ENCODE peak calls at places on chromosomes 13 and 19, in six cellular contexts. M is cardiac muscle cell; N is D341Med; G is LoVo; X is naive thymus-derived CD8-positive, alpha-beta T cell; J is stimulated activated CD8-positive, alpha-beta memory T cell treated with anti-CD3 and anti-CD28 coated beads, Interleukin-7, amount 100 ng/mL, for 1 hour. T is an unnamed sample.

GRCh38 chr19:23440207-23440606 is 44.9 kb upstream of the ZNF91 start:
- DNase-seq in N (no peak), J (no peak), M (no peak), X (no peak), G (no peak), T (no peak)

GRCh38 chr19:45428385-45429231 is 4.9 kb upstream of the ERCC1 start:
- DNase-seq in J (no peak), X (peak; percentile 18), G (no peak), N (peak; percentile 61), M (peak; percentile 95), T (no peak)

GRCh38 chr19:1206733-1207301 is 1.2 kb downstream of the STK11 start:
- DNase-seq in M (peak; percentile 24), G (no peak), J (no peak), N (no peak), X (no peak), T (peak; percentile 53)

GRCh38 chr13:47332149-47332548 is 435.3 kb upstream of the HTR2A start:
- DNase-seq in N (no peak), X (no peak), M (no peak), G (no peak), J (no peak), T (no peak)

GRCh38 chr13:73733691-73734090 is 400.5 kb downstream of the KLF12 start:
- DNase-seq in M (no peak), J (no peak), G (no peak), N (no peak), X (no peak), T (no peak)

GRCh38 chr19:6038634-6039405 is 60.9 kb upstream of the RANBP3 start:
- DNase-seq in M (no peak), N (no peak), G (no peak), J (no peak), X (no peak), T (peak; percentile 85)

GRCh38 chr13:51614350-51614786 is 30.1 kb downstream of the WDFY2 start:
- DNase-seq in J (no peak), G (no peak), M (no peak), N (peak; percentile 69), X (peak; percentile 29), T (peak; percentile 76)

GRCh38 chr19:47768604-47769003 is 9.9 kb upstream of the SELENOW start:
- DNase-seq in G (no peak), N (no peak), J (no peak), M (no peak), X (no peak), T (no peak)

GRCh38 chr13:94662274-94662945 is 49.9 kb downstream of the SOX21 start:
- DNase-seq in N (no peak), J (no peak), G (no peak), X (no peak), M (no peak), T (no peak)